ENCODE peak calls at places on chromosomes 2 and 18, in six cellular contexts. L is activated naive CD4-positive, alpha-beta T cell treated with Interleukin-2 at 50 U/mL for 16 hours; T is cardiac muscle cell; A is cerebellum; R is HT1080; U is NCI-H1694. I is an unnamed sample.

GRCh38 chr2:175557810-175558377 is 376.4 kb upstream of the ATP5MC3 start:
- DNase-seq in L (no peak), T (no peak), A (no peak), R (no peak), U (no peak), I (no peak)

GRCh38 chr18:62396381-62396780 is 71.3 kb downstream of the TNFRSF11A start:
- DNase-seq in L (no peak), T (no peak), A (no peak), R (peak), U (no peak), I (no peak)

GRCh38 chr2:109069430-109070194 is 59.4 kb upstream of the SH3RF3 start:
- DNase-seq in L (no peak), T (no peak), A (no peak), R (no peak), U (no peak), I (no peak)

GRCh38 chr18:46282177-46282570 is 178.0 kb downstream of the HAUS1 start:
- DNase-seq in L (no peak), T (no peak), A (no peak), R (no peak), U (no peak), I (no peak)

GRCh38 chr2:172704072-172704936 is 31.3 kb upstream of the RAPGEF4 start:
- DNase-seq in L (no peak), T (peak), A (no peak), R (peak), U (peak), I (peak)

GRCh38 chr2:8872821-8873432 is 35.5 kb upstream of the KIDINS220 start:
- DNase-seq in L (no peak), T (peak), A (peak), R (peak), U (peak), I (peak)

GRCh38 chr2:211451642-211452041 is 895.2 kb downstream of the CPS1 start:
- DNase-seq in L (no peak), T (no peak), A (no peak), R (no peak), U (no peak), I (no peak)

GRCh38 chr2:43798300-43798699 is 24.5 kb downstream of the DYNC2LI1 start:
- DNase-seq in L (no peak), T (no peak), A (no peak), R (no peak), U (no peak), I (no peak)

GRCh38 chr18:7174359-7175107 is 56.4 kb upstream of the LRRC30 start:
- DNase-seq in L (no peak), T (peak), A (no peak), R (no peak), U (no peak), I (no peak)

GRCh38 chr2:138275881-138276280 is 225.7 kb upstream of the SPOPL start:
- DNase-seq in L (no peak), T (no peak), A (no peak), R (peak), U (no peak), I (no peak)

GRCh38 chr2:151840216-151840691 is 12.0 kb upstream of the ARL5A start:
- DNase-seq in L (no peak), T (no peak), A (no peak), R (no peak), U (no peak), I (peak)

GRCh38 chr2:179268277-179268935 is 3.8 kb upstream of the SESTD1 start:
- DNase-seq in L (peak), T (no peak), A (no peak), R (peak), U (no peak), I (peak)

GRCh38 chr2:5132281-5132680 is 559.9 kb upstream of the SOX11 start:
- DNase-seq in L (no peak), T (no peak), A (no peak), R (no peak), U (no peak), I (no peak)

GRCh38 chr2:89844221-89844943 is 1152.9 kb downstream of the RPIA start:
- DNase-seq in L (no peak), T (no peak), A (peak), R (no peak), U (no peak), I (no peak)